ENCODE peak calls at places on chromosomes 12 and 14, in four cellular contexts. Q is HCT116, P is HepG2, U is SK-N-SH. Z is an unnamed sample.

GRCh38 chr14:69558774-69559173 is 15.9 kb downstream of the CCDC177 start:
- DNase-seq in U (no peak), P (no peak), Q (no peak), Z (no peak)

GRCh38 chr12:4956054-4956453 is 46.3 kb downstream of the KCNA1 start:
- DNase-seq in U (no peak), Q (no peak), P (no peak), Z (no peak)

GRCh38 chr14:78010688-78011087 is 159.5 kb upstream of the NRXN3 start:
- DNase-seq in U (no peak), Q (no peak), P (no peak), Z (no peak)

GRCh38 chr12:19799216-19799615 is 359.9 kb downstream of the AEBP2 start:
- DNase-seq in P (no peak), U (no peak), Q (no peak), Z (no peak)

GRCh38 chr14:71363961-71364360 is 456.7 kb downstream of the PCNX1 start:
- DNase-seq in Q (no peak), U (no peak), P (no peak), Z (no peak)

GRCh38 chr14:71478542-71478941 is 453.7 kb upstream of the RGS6 start:
- DNase-seq in Q (no peak), P (no peak), U (no peak), Z (no peak)

GRCh38 chr12:22935501-22935900 is 310.5 kb downstream of the ETNK1 start:
- DNase-seq in U (no peak), P (no peak), Q (no peak), Z (no peak)

GRCh38 chr14:20492486-20492885 is 12.9 kb upstream of the RNASE10 start:
- DNase-seq in Q (no peak), P (no peak), U (no peak), Z (no peak)

GRCh38 chr14:64193821-64194220 is 100.3 kb downstream of the ESR2 start:
- DNase-seq in Q (no peak), P (peak), U (no peak), Z (no peak)

GRCh38 chr12:79174656-79175055 is 310.1 kb downstream of the SYT1 start:
- DNase-seq in U (no peak), P (peak), Q (peak), Z (no peak)

GRCh38 chr12:63276537-63277365 is 125.8 kb upstream of the AVPR1A start:
- DNase-seq in P (peak), Q (peak), U (peak), Z (peak)

GRCh38 chr12:81962126-81962856 is 203.1 kb upstream of the PPFIA2 start:
- DNase-seq in Q (no peak), U (no peak), P (no peak), Z (no peak)

GRCh38 chr12:111424793-111425251 is 19.1 kb downstream of the SH2B3 start:
- DNase-seq in Q (no peak), P (no peak), U (no peak), Z (no peak)

GRCh38 chr14:70827366-70828151 is 18.2 kb upstream of the MAP3K9 start:
- DNase-seq in U (no peak), P (peak), Q (no peak), Z (no peak)

GRCh38 chr14:21215879-21216251 is 53.4 kb downstream of the HNRNPC start:
- DNase-seq in Q (no peak), U (no peak), P (no peak), Z (no peak)

GRCh38 chr14:105162374-105162979 is 6.1 kb downstream of the JAG2 start:
- DNase-seq in P (peak), U (no peak), Q (no peak), Z (no peak)

GRCh38 chr12:85782711-85783110 is 53.5 kb downstream of the RASSF9 start:
- DNase-seq in Q (peak), U (no peak), P (no peak), Z (no peak)

GRCh38 chr14:103347091-103347815 is 13.2 kb downstream of the EIF5 start:
- DNase-seq in U (no peak), Q (no peak), P (peak), Z (no peak)

GRCh38 chr14:101499080-101499479 is 62.2 kb upstream of the DIO3 start:
- DNase-seq in U (no peak), Q (no peak), P (no peak), Z (no peak)

GRCh38 chr12:26630546-26631027 is 202.4 kb downstream of the ITPR2 start:
- DNase-seq in Q (no peak), P (peak), U (no peak), Z (no peak)

GRCh38 chr14:77041837-77042557 is 13.5 kb upstream of the IRF2BPL start:
- DNase-seq in Q (no peak), U (no peak), P (no peak), Z (peak)

GRCh38 chr14:95993768-95994592 is 45.2 kb upstream of the C14orf132 start:
- DNase-seq in Q (peak), U (peak), P (peak), Z (peak)

GRCh38 chr14:53316504-53316903 is 163.4 kb upstream of the DDHD1 start:
- DNase-seq in U (no peak), Q (no peak), P (no peak), Z (no peak)

GRCh38 chr14:69886843-69887242 is 7.6 kb downstream of the SMOC1 start:
- DNase-seq in P (no peak), Q (no peak), U (no peak), Z (no peak)

GRCh38 chr12:107670999-107671643 is 14.5 kb upstream of the PWP1 start:
- DNase-seq in P (peak), U (no peak), Q (peak), Z (peak)

GRCh38 chr14:73188501-73188903 is 48.8 kb upstream of the PAPLN start:
- DNase-seq in U (no peak), P (no peak), Q (no peak), Z (no peak)

GRCh38 chr12:99479149-99479548 is 168.4 kb upstream of the GARIN6 start:
- DNase-seq in Q (no peak), U (no peak), P (no peak), Z (no peak)

GRCh38 chr12:102120886-102121285 is 903 bp downstream of the PARPBP start:
- DNase-seq in P (peak), Q (peak), U (peak), Z (peak)

GRCh38 chr12:132638541-132639408 is 20.2 kb downstream of the P2RX2 start:
- DNase-seq in U (peak), Q (no peak), P (peak), Z (no peak)

GRCh38 chr12:124847675-124848074 is 16.0 kb downstream of the SCARB1 start:
- DNase-seq in U (no peak), P (peak), Q (no peak), Z (no peak)

GRCh38 chr12:114902665-114903393 is 218.9 kb upstream of the TBX3 start:
- DNase-seq in U (no peak), P (peak), Q (no peak), Z (no peak)

GRCh38 chr12:68497702-68498101 is 113.0 kb upstream of the RAP1B start:
- DNase-seq in U (no peak), P (no peak), Q (peak), Z (peak)

GRCh38 chr14:60665178-60665555 is 15.9 kb upstream of the SIX1 start:
- DNase-seq in P (peak), U (no peak), Q (no peak), Z (no peak)

GRCh38 chr12:47753021-47754001 is 5.4 kb downstream of the RAPGEF3 start:
- DNase-seq in Q (no peak), P (no peak), U (peak), Z (no peak)
- TF ChIP-seq ELF1 in Q (no peak), P (no peak), U (no peak), Z (no peak)

DNA sequence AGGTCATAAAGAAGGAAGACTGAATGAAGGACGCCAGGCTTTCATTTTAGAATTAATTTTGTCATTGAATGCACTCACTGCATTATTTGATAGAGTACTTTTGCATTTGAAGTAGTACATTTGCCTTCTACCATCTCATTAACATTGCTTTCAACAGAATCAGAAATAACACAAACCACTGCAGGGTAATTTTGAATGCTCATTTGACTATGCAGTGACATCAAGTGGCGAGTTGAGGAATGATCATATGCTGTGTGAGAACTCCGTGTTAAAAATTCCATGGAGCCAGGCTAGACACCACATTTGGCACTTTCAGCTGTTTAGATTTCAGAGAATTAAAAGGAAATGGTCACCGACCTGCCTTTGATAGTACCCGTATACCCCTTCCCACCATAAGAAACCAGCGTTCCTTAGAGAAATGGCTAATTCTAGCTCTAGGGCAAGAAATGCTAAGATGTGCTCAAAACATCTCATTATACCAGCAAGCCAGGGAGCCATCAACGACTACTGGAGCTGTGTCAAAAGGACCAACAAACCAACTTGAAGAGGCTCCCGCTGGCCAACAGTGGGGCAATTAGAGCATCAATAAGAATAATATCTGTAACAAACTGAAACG is 16.5 kb downstream of the HEBP1 start:
- DNase-seq in Q (peak), P (peak), U (peak), Z (peak)
- TF ChIP-seq ELF1 in Q (no peak), P (no peak), U (no peak), Z (no peak)

DNA sequence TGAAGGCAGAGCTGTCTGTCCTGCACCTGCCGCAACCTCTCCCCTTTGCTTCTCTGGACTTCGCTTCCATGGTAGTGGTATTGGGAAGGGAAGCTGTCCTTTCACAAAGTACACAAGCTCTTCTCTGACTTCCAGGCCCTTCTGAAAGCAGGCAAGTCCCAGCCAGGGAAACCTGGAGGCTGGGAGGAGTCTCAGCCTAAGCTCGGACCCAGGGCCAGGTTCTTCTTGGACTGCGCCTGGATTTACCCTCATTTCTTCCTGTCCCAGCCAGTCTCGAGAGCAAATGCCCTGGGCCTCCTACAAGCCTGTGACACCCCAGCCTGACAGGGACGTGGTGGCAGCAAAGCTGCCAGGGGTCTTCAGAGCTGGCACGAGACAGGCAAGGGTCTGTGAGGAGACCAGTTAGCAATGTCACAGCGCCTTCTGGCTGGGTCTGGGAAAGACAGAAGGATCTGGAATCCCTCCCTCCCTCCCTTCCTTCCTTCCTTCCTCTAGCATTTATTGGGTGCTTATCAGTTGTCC is 22.4 kb downstream of the ISCA2 start:
- DNase-seq in P (no peak), Q (no peak), U (no peak), Z (no peak)
- TF ChIP-seq ELF1 in P (no peak), Q (no peak), U (no peak), Z (no peak)

GRCh38 chr14:54724772-54725325 is 157.9 kb downstream of the SAMD4A start:
- DNase-seq in Q (no peak), U (no peak), P (no peak), Z (no peak)

GRCh38 chr14:54727929-54728328 is 161.0 kb downstream of the SAMD4A start:
- DNase-seq in P (no peak), Q (no peak), U (no peak), Z (no peak)

GRCh38 chr14:54730156-54730961 is 163.4 kb downstream of the SAMD4A start:
- DNase-seq in P (no peak), U (peak), Q (no peak), Z (peak)

GRCh38 chr14:54725998-54726397 is 159.1 kb downstream of the SAMD4A start:
- DNase-seq in Q (no peak), U (no peak), P (no peak), Z (no peak)

DNA sequence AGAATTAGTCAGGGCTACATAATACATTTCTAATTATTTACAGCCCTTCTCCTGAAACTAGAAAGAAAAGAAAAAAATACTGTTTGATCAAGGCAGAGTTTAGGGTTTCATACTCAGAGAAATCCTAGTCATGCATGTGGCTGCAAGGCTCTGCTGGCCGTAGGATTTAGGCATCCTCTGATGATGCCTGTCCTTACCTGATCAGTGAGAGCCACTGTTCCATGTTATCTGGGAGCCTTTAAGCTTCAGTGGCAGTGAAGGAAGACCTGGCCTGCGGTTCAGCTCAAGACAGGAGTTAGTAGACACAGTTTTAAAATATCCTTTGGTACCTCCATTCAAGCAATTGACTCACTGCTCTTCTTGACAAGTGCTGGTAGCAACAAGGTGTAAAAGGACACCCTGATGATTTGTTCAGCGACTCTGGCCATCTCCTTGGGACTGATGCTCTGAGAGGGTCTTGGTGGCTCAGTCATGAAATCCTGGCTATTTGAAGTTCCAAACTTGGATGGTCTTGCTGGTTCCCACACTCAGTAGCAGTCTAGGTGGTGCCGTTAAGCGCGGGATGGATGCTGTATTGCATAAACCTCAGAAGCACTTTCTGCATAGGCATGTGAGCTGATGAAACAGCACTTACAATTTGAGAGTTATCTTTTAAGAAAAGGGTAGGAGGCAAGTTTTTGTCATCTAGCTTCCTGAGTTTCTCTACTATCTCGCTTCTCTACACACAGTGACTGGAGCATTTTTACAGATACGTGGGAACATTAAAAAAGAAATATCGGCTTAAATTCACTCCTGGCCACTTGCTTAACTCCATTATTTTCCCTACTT is 162.0 kb downstream of the SAMD4A start:
- DNase-seq in U (no peak), Q (no peak), P (no peak), Z (no peak)
- TF ChIP-seq ELF1 in U (no peak), Q (no peak), P (no peak), Z (no peak)

DNA sequence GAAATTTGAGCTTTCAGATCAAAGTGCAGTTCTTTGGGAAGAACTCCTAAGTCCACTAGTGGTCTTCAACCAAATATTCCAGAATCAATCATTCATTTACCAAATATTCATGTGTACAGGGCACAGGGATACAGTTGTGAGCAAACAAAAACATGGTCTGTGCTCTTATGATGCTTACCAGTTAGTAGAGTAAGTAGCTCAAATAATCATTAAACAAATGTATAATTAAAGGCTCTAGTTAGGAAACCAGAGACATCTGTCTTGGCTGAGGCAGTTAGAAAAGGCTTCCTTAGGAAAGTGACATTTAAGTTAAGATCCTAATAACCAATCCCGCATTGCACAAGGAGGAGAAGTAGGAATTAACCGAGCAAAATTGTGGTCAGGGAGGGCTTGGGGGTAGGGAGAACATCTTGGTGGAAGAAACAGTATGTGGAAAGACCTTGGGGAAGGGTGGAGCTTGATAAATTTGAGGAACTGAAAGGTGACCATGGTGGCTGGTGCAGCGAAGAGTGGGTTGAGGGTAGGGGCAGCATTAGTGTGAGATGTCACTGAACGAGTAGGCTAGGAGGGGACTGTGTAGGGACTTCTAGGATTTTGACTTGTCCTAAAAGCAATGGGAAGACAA is 40.0 kb downstream of the PEBP1 start:
- DNase-seq in P (no peak), U (no peak), Q (no peak), Z (no peak)
- TF ChIP-seq ELF1 in P (no peak), U (no peak), Q (no peak), Z (no peak)

GRCh38 chr12:120940799-120941198 is 36.6 kb upstream of the SPPL3 start:
- DNase-seq in Q (no peak), U (no peak), P (no peak), Z (no peak)

GRCh38 chr12:120941412-120941811 is 36.9 kb upstream of the HNF1A start:
- DNase-seq in P (no peak), U (no peak), Q (no peak), Z (no peak)

GRCh38 chr12:120939523-120939922 is 35.4 kb upstream of the SPPL3 start:
- DNase-seq in U (no peak), P (no peak), Q (no peak), Z (no peak)

GRCh38 chr12:120939954-120940353 is 35.8 kb upstream of the SPPL3 start:
- DNase-seq in P (no peak), Q (no peak), U (no peak), Z (no peak)

DNA sequence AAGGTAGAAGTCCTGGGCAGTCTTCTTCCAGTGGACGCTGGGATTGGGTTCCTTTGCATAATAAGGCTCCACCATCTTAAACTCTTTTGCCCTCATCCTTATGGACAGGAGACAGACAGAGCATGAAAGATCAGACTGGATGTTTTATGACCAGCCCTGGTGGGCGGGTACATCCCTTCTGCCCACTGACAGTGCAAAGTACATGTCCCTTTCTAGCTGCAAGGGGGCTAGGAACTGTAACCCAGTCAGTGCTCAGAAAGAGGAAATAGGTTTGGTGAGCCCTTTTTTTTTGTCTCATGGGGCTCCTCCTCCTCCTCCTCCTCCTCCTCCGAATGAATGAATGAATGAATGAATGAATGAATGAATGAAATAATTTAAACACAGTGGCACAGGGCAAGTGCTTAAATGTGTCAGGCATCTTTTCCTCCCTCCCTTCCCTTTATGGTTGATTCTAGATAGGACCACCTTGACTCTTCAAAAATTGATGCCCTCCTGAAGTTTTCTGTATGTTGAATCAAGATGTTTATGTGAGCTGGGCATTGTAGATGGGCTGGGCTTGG is 36.4 kb upstream of the HNF1A start:
- DNase-seq in P (no peak), U (no peak), Q (no peak), Z (no peak)
- TF ChIP-seq ELF1 in P (no peak), U (no peak), Q (no peak), Z (no peak)

GRCh38 chr12:58860788-58861240 is 59.5 kb downstream of the LRIG3 start:
- DNase-seq in U (no peak), P (no peak), Q (no peak), Z (no peak)
- TF ChIP-seq ELF1 in U (no peak), P (no peak), Q (no peak), Z (no peak)